ENCODE peak calls at places on chromosomes 2 and 18, in four cellular contexts. W is A549, R is epithelial cell of esophagus, S is neural crest cell. M is an unnamed sample.

GRCh38 chr18:10032331-10032979 is 118.6 kb downstream of the VAPA start:
- DNase-seq in W (no peak), S (no peak), R (no peak), M (peak)

GRCh38 chr2:119326938-119327337 is 39.7 kb downstream of the C2orf76 start:
- DNase-seq in S (no peak), W (no peak), R (no peak), M (no peak)

GRCh38 chr2:97546711-97547110 is 43.0 kb downstream of the ANKRD36B start:
- DNase-seq in R (peak), W (no peak), S (no peak), M (no peak)

GRCh38 chr2:181715033-181715630 is 34.8 kb upstream of the NEUROD1 start:
- DNase-seq in R (peak), W (peak), S (peak), M (peak)

GRCh38 chr2:60469918-60470317 is 83.5 kb downstream of the BCL11A start:
- DNase-seq in R (no peak), S (no peak), W (no peak), M (no peak)

GRCh38 chr18:13895505-13896033 is 19.8 kb downstream of the MC2R start:
- DNase-seq in S (no peak), W (no peak), R (no peak), M (no peak)

GRCh38 chr2:170354855-170355649 is 177.1 kb downstream of the MYO3B start:
- DNase-seq in R (no peak), W (no peak), S (no peak), M (no peak)

GRCh38 chr18:47901624-47902362 is 28.7 kb downstream of the SMAD2 start:
- DNase-seq in S (no peak), W (no peak), R (no peak), M (no peak)

GRCh38 chr2:195160959-195161358 is 496.1 kb upstream of the SLC39A10 start:
- DNase-seq in S (no peak), R (no peak), W (no peak), M (no peak)

GRCh38 chr2:154740360-154740759 is 41.9 kb downstream of the KCNJ3 start:
- DNase-seq in S (no peak), W (no peak), R (no peak), M (no peak)

GRCh38 chr2:215693269-215693998 is 257.6 kb upstream of the FN1 start:
- DNase-seq in W (no peak), R (peak), S (no peak), M (no peak)

GRCh38 chr18:433297-433696 is 67.2 kb downstream of the COLEC12 start:
- DNase-seq in S (no peak), W (no peak), R (no peak), M (no peak)

GRCh38 chr2:63056309-63057065 is 5.9 kb downstream of the OTX1 start:
- DNase-seq in W (no peak), S (peak), R (no peak), M (peak)

GRCh38 chr2:99156901-99157300 is 2.1 kb downstream of the LIPT1 start:
- DNase-seq in S (no peak), W (no peak), R (no peak), M (no peak)

GRCh38 chr2:170221317-170222288 is 43.7 kb downstream of the MYO3B start:
- DNase-seq in R (peak), W (no peak), S (no peak), M (no peak)

GRCh38 chr2:28216320-28216719 is 176.3 kb upstream of the FOSL2 start:
- DNase-seq in S (no peak), R (no peak), W (no peak), M (no peak)

GRCh38 chr2:149703281-149703680 is 115.7 kb upstream of the MMADHC start:
- DNase-seq in R (peak), W (no peak), S (no peak), M (no peak)

GRCh38 chr2:127932199-127932877 is 46.6 kb upstream of the AMMECR1L start:
- DNase-seq in R (peak), W (no peak), S (no peak), M (no peak)

GRCh38 chr2:36423619-36424120 is 68.1 kb downstream of the CRIM1 start:
- DNase-seq in W (no peak), S (no peak), R (no peak), M (no peak)

GRCh38 chr2:96556441-96557330 is 20.1 kb downstream of the ARID5A start:
- DNase-seq in S (no peak), W (peak), R (peak), M (no peak)

GRCh38 chr2:65228249-65228750 is 669 bp downstream of the ACTR2 start:
- DNase-seq in S (no peak), W (no peak), R (peak), M (no peak)

GRCh38 chr2:41283079-41283765 is 764.6 kb upstream of the PKDCC start:
- DNase-seq in R (no peak), S (no peak), W (no peak), M (no peak)

GRCh38 chr18:36095936-36096519 is 28.7 kb upstream of the RPRD1A start:
- DNase-seq in R (peak), W (peak), S (no peak), M (no peak)

GRCh38 chr2:140589273-140589672 is 1541.5 kb downstream of the LRP1B start:
- DNase-seq in S (no peak), R (no peak), W (no peak), M (no peak)

GRCh38 chr2:160430001-160430344 is 63.6 kb downstream of the RBMS1 start:
- DNase-seq in S (no peak), R (no peak), W (no peak), M (no peak)

GRCh38 chr2:160428425-160428763 is 65.2 kb downstream of the RBMS1 start:
- DNase-seq in W (no peak), S (no peak), R (no peak), M (no peak)

GRCh38 chr2:160427629-160428424 is 65.8 kb downstream of the RBMS1 start:
- DNase-seq in S (no peak), R (no peak), W (no peak), M (no peak)

GRCh38 chr2:160431441-160431840 is 62.2 kb downstream of the RBMS1 start:
- DNase-seq in S (no peak), W (no peak), R (peak), M (no peak)

GRCh38 chr2:160429248-160430000 is 64.2 kb downstream of the RBMS1 start:
- DNase-seq in S (no peak), R (peak), W (no peak), M (no peak)
- TF ChIP-seq CTCF in S (peak), R (peak), W (peak), M (peak)

GRCh38 chr2:74762789-74763188 is 71.1 kb upstream of the HK2 start:
- DNase-seq in R (no peak), W (no peak), S (no peak), M (no peak)
- TF ChIP-seq CTCF in R (no peak), W (no peak), S (peak), M (no peak)

GRCh38 chr18:49250819-49251388 is 209.5 kb downstream of the DYM start:
- DNase-seq in R (peak), S (no peak), W (no peak), M (no peak)
- TF ChIP-seq CTCF in R (peak), S (peak), W (peak), M (no peak)

GRCh38 chr2:216904554-216904953 is 44.7 kb upstream of the TNP1 start:
- DNase-seq in W (no peak), R (no peak), S (no peak), M (no peak)

GRCh38 chr2:216903470-216903869 is 43.6 kb upstream of the TNP1 start:
- DNase-seq in R (no peak), W (no peak), S (no peak), M (no peak)

GRCh38 chr2:216909541-216910175 is 49.8 kb upstream of the TNP1 start:
- DNase-seq in W (no peak), S (no peak), R (no peak), M (no peak)

GRCh38 chr2:216904974-216905373 is 45.1 kb upstream of the TNP1 start:
- DNase-seq in R (no peak), S (no peak), W (no peak), M (no peak)

GRCh38 chr2:216905649-216906048 is 45.8 kb upstream of the TNP1 start:
- DNase-seq in W (no peak), R (no peak), S (no peak), M (no peak)
- TF ChIP-seq CTCF in W (no peak), R (no peak), S (no peak), M (peak)

GRCh38 chr2:16259010-16259409 is 318.7 kb downstream of the MYCN start:
- DNase-seq in S (no peak), W (no peak), R (no peak), M (no peak)
- TF ChIP-seq CTCF in S (no peak), W (no peak), R (no peak), M (no peak)

GRCh38 chr18:75859533-75859932 is 432.0 kb upstream of the SMIM21 start:
- DNase-seq in R (no peak), S (no peak), W (no peak), M (no peak)

GRCh38 chr18:75854808-75855207 is 427.3 kb upstream of the SMIM21 start:
- DNase-seq in R (no peak), W (no peak), S (no peak), M (no peak)

GRCh38 chr18:75857558-75857957 is 430.1 kb upstream of the SMIM21 start:
- DNase-seq in R (no peak), S (no peak), W (no peak), M (no peak)

GRCh38 chr18:75858754-75859153 is 431.3 kb upstream of the SMIM21 start:
- DNase-seq in S (no peak), R (no peak), W (no peak), M (no peak)

GRCh38 chr18:75854174-75854573 is 426.7 kb upstream of the SMIM21 start:
- DNase-seq in S (peak), W (peak), R (no peak), M (peak)
- TF ChIP-seq CTCF in S (peak), W (no peak), R (peak), M (peak)